ENCODE peak calls at places on chromosomes 13 and 19, in seven cellular contexts. K is GM23248, N is dorsolateral prefrontal cortex, W is aorta, H is adrenal gland, E is foreskin fibroblast, F is prostate gland. A is an unnamed sample.

GRCh38 chr13:107866666-107867623 is 348.4 kb downstream of the LIG4 start:
- DNase-seq in K (peak), N (peak), W (no peak), H (no peak), E (peak), F (no peak), A (no peak)

GRCh38 chr13:99971576-99972189 is at the start of gene ZIC5:
- DNase-seq in K (no peak), N (no peak), W (no peak), H (no peak), E (no peak), F (no peak), A (no peak)

GRCh38 chr19:35911790-35912189 is 3.7 kb upstream of the TYROBP start:
- DNase-seq in K (peak), N (no peak), W (no peak), H (no peak), E (no peak), F (no peak), A (no peak)

GRCh38 chr19:43305642-43306041 is 36.3 kb upstream of the PSG9 start:
- DNase-seq in K (no peak), N (no peak), W (no peak), H (no peak), E (no peak), F (no peak), A (no peak)

GRCh38 chr13:20177049-20177831 is 15.5 kb downstream of the GJB2 start:
- DNase-seq in K (no peak), N (no peak), W (no peak), H (no peak), E (no peak), F (no peak), A (no peak)

GRCh38 chr13:47499358-47500150 is 501.5 kb downstream of the SUCLA2 start:
- DNase-seq in K (peak), N (no peak), W (no peak), H (no peak), E (peak), F (no peak), A (peak)

GRCh38 chr19:7943444-7944176 is at the start of gene TIMM44:
- DNase-seq in K (peak), N (peak), W (peak), H (peak), E (peak), F (peak), A (peak)

GRCh38 chr19:16096281-16096855 is 15.3 kb upstream of the RAB8A start:
- DNase-seq in K (no peak), N (no peak), W (no peak), H (no peak), E (peak), F (no peak), A (no peak)

GRCh38 chr19:2223959-2224358 is 12.2 kb downstream of the PLEKHJ1 start:
- DNase-seq in K (no peak), N (no peak), W (no peak), H (no peak), E (no peak), F (no peak), A (no peak)

GRCh38 chr13:75308222-75308621 is 173.7 kb downstream of the TBC1D4 start:
- DNase-seq in K (no peak), N (no peak), W (no peak), H (no peak), E (no peak), F (no peak), A (no peak)

GRCh38 chr13:95603887-95604533 is 40.5 kb downstream of the DZIP1 start:
- DNase-seq in K (peak), N (peak), W (no peak), H (peak), E (peak), F (peak), A (no peak)

GRCh38 chr19:54100560-54100959 is at the start of gene OSCAR:
- DNase-seq in K (no peak), N (no peak), W (peak), H (no peak), E (peak), F (no peak), A (no peak)

GRCh38 chr13:53264751-53265150 is 236.1 kb downstream of the OLFM4 start:
- DNase-seq in K (no peak), N (no peak), W (no peak), H (no peak), E (no peak), F (no peak), A (no peak)

GRCh38 chr19:19259741-19260140 is 13.4 kb downstream of the TM6SF2 start:
- DNase-seq in K (peak), N (peak), W (no peak), H (no peak), E (peak), F (no peak), A (no peak)

GRCh38 chr13:36275190-36276002 is 22.2 kb downstream of the CCDC169 start:
- DNase-seq in K (peak), N (no peak), W (no peak), H (no peak), E (peak), F (peak), A (no peak)

GRCh38 chr19:29805026-29805925 is 6.5 kb upstream of the CCNE1 start:
- DNase-seq in K (peak), N (no peak), W (no peak), H (peak), E (peak), F (no peak), A (no peak)

GRCh38 chr19:18373892-18374629 is 11.9 kb upstream of the GDF15 start:
- DNase-seq in K (peak), N (peak), W (peak), H (peak), E (peak), F (peak), A (peak)

GRCh38 chr13:90950134-90950533 is 397.4 kb upstream of the MIR17HG start:
- DNase-seq in K (no peak), N (no peak), W (no peak), H (no peak), E (no peak), F (no peak), A (no peak)

GRCh38 chr13:99796175-99796819 is 175.3 kb downstream of the ZIC5 start:
- DNase-seq in K (peak), N (no peak), W (no peak), H (peak), E (peak), F (no peak), A (no peak)

GRCh38 chr19:45297674-45298073 is 25.0 kb downstream of the CKM start:
- DNase-seq in K (no peak), N (no peak), W (no peak), H (no peak), E (no peak), F (no peak), A (no peak)

GRCh38 chr19:45298264-45298663 is 24.4 kb downstream of the CKM start:
- DNase-seq in K (no peak), N (no peak), W (no peak), H (no peak), E (no peak), F (no peak), A (no peak)

GRCh38 chr19:45296365-45296764 is 26.3 kb downstream of the CKM start:
- DNase-seq in K (no peak), N (no peak), W (no peak), H (no peak), E (no peak), F (no peak), A (peak)

GRCh38 chr19:45302416-45302815 is 20.3 kb downstream of the CKM start:
- DNase-seq in K (no peak), N (no peak), W (no peak), H (no peak), E (no peak), F (no peak), A (no peak)

DNA sequence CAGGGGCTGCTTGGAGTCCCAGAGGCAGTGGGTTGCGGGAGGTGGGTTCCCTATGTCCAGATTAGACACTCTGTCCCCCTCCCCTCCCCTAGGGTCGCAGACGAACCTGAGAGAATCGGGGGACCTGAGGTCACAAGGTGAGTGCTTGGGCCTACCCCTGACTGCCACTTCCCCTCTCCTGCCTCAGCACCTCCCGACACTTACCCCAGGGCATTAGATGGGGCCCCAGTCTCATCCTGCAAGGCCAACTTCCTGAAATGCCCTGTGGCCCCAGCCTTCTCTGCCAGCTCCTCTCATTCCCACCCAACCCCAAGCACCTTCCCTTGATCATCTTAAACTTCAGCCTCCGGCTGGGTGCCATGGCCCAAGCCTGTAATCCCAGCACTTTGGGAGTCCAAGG is 23.0 kb downstream of the CKM start:
- DNase-seq in K (no peak), N (no peak), W (no peak), H (no peak), E (no peak), F (no peak), A (no peak)
- H3K4me3 ChIP-seq in K (no peak), N (no peak), W (no peak), H (no peak), E (no peak), F (no peak), A (no peak)

GRCh38 chr19:42126565-42126964 is 5.7 kb downstream of the POU2F2 start:
- DNase-seq in K (no peak), N (no peak), W (no peak), H (no peak), E (no peak), F (no peak), A (no peak)

GRCh38 chr19:42131149-42132029 is 857 bp downstream of the POU2F2 start:
- DNase-seq in K (no peak), N (no peak), W (no peak), H (no peak), E (peak), F (no peak), A (no peak)

GRCh38 chr19:42130254-42130573 is 2.0 kb downstream of the POU2F2 start:
- DNase-seq in K (no peak), N (no peak), W (no peak), H (no peak), E (peak), F (no peak), A (no peak)

GRCh38 chr19:42132030-42132628 is at the start of gene POU2F2:
- DNase-seq in K (no peak), N (peak), W (peak), H (no peak), E (peak), F (no peak), A (no peak)

GRCh38 chr19:42129399-42130253 is 2.6 kb downstream of the POU2F2 start:
- DNase-seq in K (peak), N (no peak), W (peak), H (peak), E (peak), F (peak), A (peak)
- H3K4me3 ChIP-seq in K (peak), N (peak), W (no peak), H (no peak), E (peak), F (no peak), A (no peak)

GRCh38 chr19:50387176-50387867 is 3.2 kb downstream of the POLD1 start:
- DNase-seq in K (peak), N (peak), W (peak), H (no peak), E (peak), F (no peak), A (peak)
- H3K4me3 ChIP-seq in K (no peak), N (no peak), W (no peak), H (no peak), E (no peak), F (no peak), A (no peak)

GRCh38 chr19:4556574-4557185 is 2.8 kb downstream of the SEMA6B start:
- DNase-seq in K (peak), N (no peak), W (no peak), H (peak), E (peak), F (no peak), A (peak)
- H3K4me3 ChIP-seq in K (no peak), N (no peak), W (no peak), H (no peak), E (no peak), F (no peak), A (no peak)

GRCh38 chr13:110911880-110912279 is 3.0 kb downstream of the ANKRD10 start:
- DNase-seq in K (peak), N (no peak), W (no peak), H (no peak), E (no peak), F (no peak), A (no peak)
- H3K4me3 ChIP-seq in K (peak), N (no peak), W (no peak), H (peak), E (peak), F (no peak), A (no peak)

DNA sequence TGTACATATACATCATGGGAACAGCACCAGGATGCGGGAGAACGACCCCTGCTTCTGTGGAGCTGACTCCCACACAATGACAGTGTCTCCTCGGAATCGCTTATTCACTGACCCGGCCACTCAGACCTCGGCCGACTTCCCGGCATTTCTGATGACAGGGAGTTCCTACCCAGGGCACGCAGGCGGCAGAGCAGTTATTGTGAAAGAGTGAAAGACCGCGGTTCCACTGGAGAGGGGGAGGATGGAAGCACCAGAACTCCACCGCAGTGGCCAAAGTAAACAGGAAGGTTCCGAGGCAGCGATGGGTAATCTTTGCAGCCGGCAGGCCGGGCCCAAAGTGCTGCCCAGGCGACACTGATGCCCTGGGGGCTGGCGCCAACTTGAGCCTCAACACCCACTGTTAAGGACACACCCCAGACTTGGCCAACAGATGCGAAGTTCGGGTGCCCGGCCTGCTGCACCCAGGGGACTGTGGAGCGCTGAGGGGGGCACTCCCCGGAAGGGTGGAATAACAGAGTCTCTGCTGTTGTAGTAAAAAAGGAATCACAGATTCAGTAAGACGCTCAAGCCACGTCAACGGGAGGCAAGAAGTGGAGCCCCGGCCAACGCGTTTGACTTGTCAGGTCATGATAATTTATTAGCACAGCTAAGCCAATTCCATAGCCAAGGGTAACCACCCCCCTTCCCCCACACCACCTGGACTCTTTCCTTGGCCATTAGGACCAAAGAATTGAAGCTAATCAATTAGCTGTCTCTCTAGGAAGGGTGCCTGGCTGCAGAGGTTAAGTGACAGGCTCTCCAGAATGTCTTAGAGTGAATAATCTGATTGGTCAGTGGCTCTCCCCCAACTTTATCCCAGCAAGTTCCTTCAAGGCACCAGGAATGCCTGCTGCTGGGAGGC is 5.8 kb downstream of the MLLT1 start:
- DNase-seq in K (peak), N (peak), W (peak), H (peak), E (peak), F (peak), A (peak)
- H3K4me3 ChIP-seq in K (peak), N (peak), W (no peak), H (peak), E (peak), F (no peak), A (peak)

GRCh38 chr13:71079638-71080037 is 787.4 kb downstream of the DACH1 start:
- DNase-seq in K (no peak), N (no peak), W (no peak), H (no peak), E (no peak), F (no peak), A (no peak)
- H3K4me3 ChIP-seq in K (no peak), N (no peak), W (no peak), H (no peak), E (no peak), F (no peak), A (no peak)

DNA sequence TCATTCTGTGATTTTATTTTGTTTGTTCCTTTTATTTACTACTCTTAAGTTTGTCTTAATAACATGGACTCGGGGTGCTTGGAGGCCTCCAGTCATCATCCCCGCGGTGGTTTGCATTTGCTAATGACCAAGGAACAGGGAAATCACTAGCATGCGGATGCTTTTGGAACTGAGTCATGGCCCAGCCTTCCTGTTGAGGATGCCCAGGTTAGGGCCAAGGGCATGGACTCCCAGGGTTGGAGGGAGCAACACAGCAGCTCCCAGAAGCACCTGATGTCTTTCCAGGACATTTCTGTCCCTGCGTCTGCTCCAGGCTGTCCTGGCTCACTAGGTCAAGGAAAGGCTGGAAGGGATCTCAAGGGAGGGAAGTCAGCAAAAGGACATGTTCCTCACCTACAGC is 423.7 kb upstream of the TSHZ3 start:
- DNase-seq in K (no peak), N (no peak), W (no peak), H (no peak), E (no peak), F (no peak), A (no peak)
- H3K4me3 ChIP-seq in K (no peak), N (no peak), W (no peak), H (no peak), E (no peak), F (no peak), A (no peak)

DNA sequence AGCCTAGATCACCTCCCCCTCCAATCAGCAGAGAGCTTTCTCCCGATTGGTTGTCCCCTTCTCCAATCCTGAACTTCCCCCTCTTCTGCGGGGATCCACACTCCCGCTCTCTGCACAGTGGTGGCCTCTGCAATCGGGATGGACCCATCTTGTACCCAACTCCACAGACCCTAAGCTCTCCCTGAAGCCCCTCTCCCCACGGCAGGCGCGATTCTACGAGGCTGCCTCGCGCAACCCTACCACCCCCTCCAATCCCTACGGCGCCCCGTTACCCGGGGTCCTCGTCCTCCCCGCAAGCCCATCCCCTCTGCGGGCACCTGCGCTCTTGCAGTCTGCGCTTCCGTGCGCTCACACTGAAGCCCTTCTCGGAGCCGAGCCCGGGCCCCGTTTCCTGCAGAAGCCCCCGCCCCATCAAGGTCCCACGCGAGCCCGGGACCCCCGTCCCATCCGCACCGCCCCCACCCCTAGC is 459 bp downstream of the TMEM160 start:
- DNase-seq in K (peak), N (peak), W (peak), H (peak), E (peak), F (peak), A (peak)
- H3K4me3 ChIP-seq in K (peak), N (peak), W (peak), H (peak), E (peak), F (peak), A (peak)

A was measured in HL-60.